ENCODE peak calls at places on chromosomes 11 and 22, in five cellular contexts. I is activated CD4-positive, alpha-beta memory T cell treated with anti-CD3 and anti-CD28 coated beads for 36 hours; B is pancreas; U is HCT116; Y is stimulated activated effector memory CD8-positive, alpha-beta T cell treated with anti-CD3 and anti-CD28 coated beads, Interleukin-12 subunit alpha, Interleukin-12 subunit beta, amount 100 ng/mL, for 72 hours. S is an unnamed sample.

GRCh38 chr11:1776331-1776851 is 12.7 kb upstream of the CTSD start:
- DNase-seq in I (no peak), B (no peak), U (no peak), Y (no peak), S (no peak)

GRCh38 chr11:24064309-24064903 is 432.4 kb upstream of the LUZP2 start:
- DNase-seq in I (no peak), B (no peak), U (no peak), Y (no peak), S (no peak)

GRCh38 chr11:17898782-17899181 is 114.1 kb downstream of the SERGEF start:
- DNase-seq in I (no peak), B (no peak), U (no peak), Y (no peak), S (no peak)

GRCh38 chr22:45196308-45196707 is 32.6 kb downstream of the NUP50 start:
- DNase-seq in I (no peak), B (no peak), U (no peak), Y (no peak), S (no peak)

GRCh38 chr11:96037267-96037990 is 113.5 kb upstream of the MTMR2 start:
- DNase-seq in I (no peak), B (no peak), U (no peak), Y (no peak), S (no peak)

GRCh38 chr22:21960200-21961126 is 7.8 kb upstream of the PPM1F start:
- DNase-seq in I (no peak), B (no peak), U (no peak), Y (no peak), S (no peak)

GRCh38 chr22:46289244-46289891 is 7.3 kb upstream of the GTSE1 start:
- DNase-seq in I (no peak), B (no peak), U (no peak), Y (no peak), S (no peak)

GRCh38 chr11:134100171-134100570 is 31.3 kb downstream of the JAM3 start:
- DNase-seq in I (no peak), B (no peak), U (no peak), Y (no peak), S (no peak)

GRCh38 chr11:65078151-65078550 is 5.7 kb downstream of the CDCA5 start:
- DNase-seq in I (peak; percentile 74), B (no peak), U (peak; percentile 29), Y (peak; percentile 81), S (peak; percentile 86)

GRCh38 chr11:60924906-60925684 is 835 bp downstream of the TMEM132A start:
- DNase-seq in I (no peak), B (peak; percentile 77), U (no peak), Y (no peak), S (no peak)

GRCh38 chr11:102780491-102780918 is at the start of gene MMP10:
- DNase-seq in I (no peak), B (no peak), U (peak; percentile 54), Y (no peak), S (no peak)

GRCh38 chr22:28407645-28408044 is 272.0 kb downstream of the TTC28 start:
- DNase-seq in I (no peak), B (no peak), U (no peak), Y (no peak), S (no peak)